ENCODE peak calls at places on chromosomes 11 and 22, in nine cellular contexts. L is GM12865, F is HT1080, P is RWPE1, M is IMR-90, D is PC-3, J is prostate gland, K is neuronal stem cell, N is amygdala. A is an unnamed sample.

GRCh38 chr11:120235024-120235628 is 4.8 kb upstream of the POU2F3 start:
- DNase-seq in L (peak; percentile 84), F (peak; percentile 58), P (peak; percentile 90), M (peak; percentile 43), D (peak; percentile 88), J (peak; percentile 79), K (peak; percentile 57), N (no peak), A (peak; percentile 71)

GRCh38 chr22:50182176-50183081 is 3.3 kb upstream of the TRABD start:
- DNase-seq in L (no peak), F (no peak), P (no peak), M (no peak), D (no peak), J (peak; percentile 80), K (no peak), N (no peak), A (no peak)

GRCh38 chr11:12430912-12431311 is 53.5 kb downstream of the PARVA start:
- DNase-seq in L (no peak), F (peak; percentile 69), P (peak; percentile 90), M (peak; percentile 91), D (peak; percentile 75), J (peak; percentile 69), K (no peak), N (no peak), A (peak; percentile 42)

GRCh38 chr11:13462311-13462927 is 603 bp downstream of the BTBD10 start:
- DNase-seq in L (peak; percentile 56), F (peak; percentile 81), P (peak; percentile 72), M (peak; percentile 41), D (peak; percentile 72), J (peak; percentile 69), K (peak; percentile 51), N (peak; percentile 57), A (peak; percentile 55)

GRCh38 chr11:3615998-3616397 is 25.8 kb downstream of the ART5 start:
- DNase-seq in L (no peak), F (no peak), P (no peak), M (no peak), D (no peak), J (no peak), K (no peak), N (no peak), A (no peak)

GRCh38 chr11:87339416-87339815 is 301.7 kb downstream of the TMEM135 start:
- DNase-seq in L (no peak), F (no peak), P (no peak), M (no peak), D (no peak), J (no peak), K (no peak), N (no peak), A (no peak)

GRCh38 chr11:12950681-12951080 is 58.4 kb upstream of the RASSF10 start:
- DNase-seq in L (no peak), F (no peak), P (no peak), M (peak; percentile 43), D (no peak), J (no peak), K (no peak), N (no peak), A (no peak)

GRCh38 chr22:24060375-24060788 is 49.3 kb downstream of the CABIN1 start:
- DNase-seq in L (no peak), F (peak; percentile 91), P (no peak), M (peak; percentile 96), D (peak; percentile 83), J (peak; percentile 51), K (no peak), N (no peak), A (no peak)

GRCh38 chr22:30021881-30022619 is 58.2 kb upstream of the HORMAD2 start:
- DNase-seq in L (no peak), F (no peak), P (no peak), M (no peak), D (no peak), J (peak; percentile 27), K (no peak), N (no peak), A (no peak)

GRCh38 chr22:45531441-45531840 is 28.8 kb downstream of the FBLN1 start:
- DNase-seq in L (no peak), F (no peak), P (no peak), M (no peak), D (no peak), J (no peak), K (no peak), N (no peak), A (no peak)

GRCh38 chr22:49368976-49369725 is 458.5 kb downstream of the BRD1 start:
- DNase-seq in L (no peak), F (no peak), P (no peak), M (no peak), D (no peak), J (no peak), K (no peak), N (no peak), A (no peak)

GRCh38 chr22:45006101-45006872 is 3.5 kb downstream of the PHF21B start:
- DNase-seq in L (no peak), F (no peak), P (no peak), M (no peak), D (no peak), J (no peak), K (peak; percentile 26), N (peak; percentile 40), A (no peak)

GRCh38 chr11:28619870-28620540 is 511.8 kb downstream of the METTL15 start:
- DNase-seq in L (no peak), F (peak; percentile 68), P (peak; percentile 59), M (peak; percentile 83), D (peak; percentile 74), J (no peak), K (no peak), N (no peak), A (no peak)

GRCh38 chr11:798093-798713 is at the start of gene SLC25A22:
- DNase-seq in L (peak; percentile 88), F (peak; percentile 59), P (peak; percentile 84), M (peak; percentile 71), D (peak; percentile 84), J (peak; percentile 64), K (peak; percentile 83), N (peak; percentile 79), A (no peak)

GRCh38 chr11:42239102-42239501 is 779.6 kb upstream of the LRRC4C start:
- DNase-seq in L (no peak), F (peak; percentile 55), P (peak; percentile 19), M (no peak), D (peak; percentile 83), J (peak; percentile 50), K (no peak), N (no peak), A (no peak)

A was measured in HTR-8/SVneo.